ENCODE peak calls at places on chromosomes 6 and 20, in nine cellular contexts. F is astrocyte of the spinal cord, Z is HFF-Myc, G is ascending aorta, Y is uterus, B is WTC11, T is kidney, I is mucosa of descending colon, P is brain microvascular endothelial cell. K is an unnamed sample.
A peak's percentile ranks its signal among the peaks of the same experiment; 100 is the strongest.

GRCh38 chr6:149233056-149233715 is 84.3 kb upstream of the TAB2 start:
- DNase-seq in I (no peak), F (peak; percentile 97), P (peak; percentile 86), G (no peak), Z (peak; percentile 87), T (no peak), Y (no peak), B (no peak), K (no peak)

GRCh38 chr20:53157443-53158408 is 185.6 kb downstream of the TSHZ2 start:
- DNase-seq in T (no peak), Y (no peak), F (peak; percentile 31), G (no peak), Z (no peak), I (peak; percentile 65), P (peak; percentile 45), B (peak; percentile 83), K (no peak)

GRCh38 chr6:105879902-105880547 is 206.1 kb upstream of the PRDM1 start:
- DNase-seq in F (no peak), P (no peak), G (no peak), Y (peak; percentile 30), Z (no peak), T (no peak), I (no peak), B (no peak), K (peak; percentile 90)

GRCh38 chr20:63639093-63639860 is 12.4 kb upstream of the GMEB2 start:
- DNase-seq in Y (no peak), T (peak; percentile 90), B (no peak), Z (no peak), G (no peak), P (no peak), F (no peak), I (peak; percentile 63), K (no peak)

GRCh38 chr20:7693761-7694160 is 246.5 kb downstream of the HAO1 start:
- DNase-seq in Z (no peak), Y (no peak), T (no peak), F (peak; percentile 80), P (no peak), B (no peak), I (no peak), G (no peak), K (no peak)

GRCh38 chr6:144341831-144342527 is 56.8 kb downstream of the UTRN start:
- DNase-seq in Z (no peak), F (no peak), B (no peak), P (no peak), I (no peak), G (no peak), T (no peak), Y (no peak), K (no peak)

GRCh38 chr6:155837474-155837873 is 381.8 kb upstream of the NOX3 start:
- DNase-seq in G (no peak), T (no peak), Z (no peak), B (no peak), P (no peak), I (no peak), Y (no peak), F (no peak), K (no peak)

GRCh38 chr6:153698001-153698400 is 341.0 kb upstream of the OPRM1 start:
- DNase-seq in G (no peak), P (no peak), I (no peak), B (no peak), F (no peak), Z (no peak), T (no peak), Y (no peak), K (no peak)

GRCh38 chr6:142885182-142885867 is 59.7 kb downstream of the HIVEP2 start:
- DNase-seq in F (peak; percentile 98), I (no peak), Z (peak; percentile 78), T (no peak), Y (peak; percentile 48), P (peak; percentile 99), G (peak; percentile 80), B (peak; percentile 30), K (peak; percentile 52)

GRCh38 chr6:56497270-56497669 is 145.4 kb downstream of the DST start:
- DNase-seq in P (no peak), F (no peak), B (no peak), I (no peak), Z (no peak), G (no peak), Y (peak; percentile 70), T (no peak), K (no peak)

GRCh38 chr6:2403546-2403945 is 158.1 kb upstream of the GMDS start:
- DNase-seq in I (peak; percentile 74), T (no peak), B (no peak), Z (no peak), P (no peak), Y (no peak), G (no peak), F (no peak), K (no peak)

GRCh38 chr20:44014807-44015732 is 100.4 kb downstream of the TOX2 start:
- DNase-seq in B (no peak), Y (peak; percentile 25), I (no peak), P (no peak), G (no peak), F (no peak), T (no peak), Z (no peak), K (no peak)

GRCh38 chr6:26194329-26194701 is 107.1 kb downstream of the HFE start:
- DNase-seq in F (no peak), T (no peak), I (no peak), P (no peak), Z (no peak), B (no peak), G (no peak), Y (no peak), K (no peak)

GRCh38 chr20:44215125-44215524 is 4.6 kb upstream of the OSER1 start:
- DNase-seq in Y (peak; percentile 72), F (peak; percentile 66), Z (no peak), I (peak; percentile 84), B (peak; percentile 76), G (peak; percentile 75), T (peak; percentile 86), P (peak; percentile 53), K (peak; percentile 52)

GRCh38 chr6:44034391-44034861 is 92.8 kb downstream of the MRPL14 start:
- DNase-seq in G (no peak), Y (peak; percentile 20), I (no peak), T (peak; percentile 71), B (no peak), Z (no peak), F (no peak), P (no peak), K (no peak)

GRCh38 chr20:39109933-39110818 is 148.0 kb downstream of the DHX35 start:
- DNase-seq in B (peak; percentile 51), Y (no peak), T (no peak), G (no peak), Z (no peak), P (no peak), F (no peak), I (no peak), K (no peak)

GRCh38 chr6:41263267-41263666 is 23.2 kb downstream of the TREM1 start:
- DNase-seq in G (no peak), Y (no peak), B (no peak), T (no peak), I (no peak), F (no peak), Z (no peak), P (no peak), K (no peak)

GRCh38 chr20:63657260-63657936 is 714 bp upstream of the RTEL1 start:
- DNase-seq in T (peak; percentile 68), G (no peak), B (peak; percentile 31), P (no peak), F (no peak), Y (no peak), Z (no peak), I (peak; percentile 36), K (no peak)

GRCh38 chr20:2873747-2874041 is 413 bp downstream of the PTPRA start:
- DNase-seq in Y (peak; percentile 36), G (no peak), B (peak; percentile 69), Z (no peak), I (peak; percentile 76), F (peak; percentile 23), T (peak; percentile 84), P (no peak), K (no peak)

GRCh38 chr20:45552456-45552855 is 5.3 kb upstream of the EPPIN start:
- DNase-seq in I (no peak), Y (no peak), B (no peak), F (no peak), G (no peak), P (no peak), Z (no peak), T (no peak), K (no peak)
- TF ChIP-seq CTCF in I (no peak), Y (no peak), B (no peak), F (no peak), G (no peak), P (no peak), Z (no peak), T (no peak), K (no peak)

GRCh38 chr6:7243188-7243942 is 69.6 kb downstream of the SSR1 start:
- DNase-seq in I (no peak), T (no peak), P (peak; percentile 59), F (peak; percentile 71), Z (peak; percentile 43), Y (peak; percentile 56), B (peak; percentile 57), G (no peak), K (peak; percentile 39)
- TF ChIP-seq CTCF in I (peak; percentile 77), T (peak; percentile 74), P (peak; percentile 87), F (peak; percentile 87), Z (peak; percentile 87), Y (peak; percentile 85), B (peak; percentile 78), G (peak; percentile 57), K (peak; percentile 91)

DNA sequence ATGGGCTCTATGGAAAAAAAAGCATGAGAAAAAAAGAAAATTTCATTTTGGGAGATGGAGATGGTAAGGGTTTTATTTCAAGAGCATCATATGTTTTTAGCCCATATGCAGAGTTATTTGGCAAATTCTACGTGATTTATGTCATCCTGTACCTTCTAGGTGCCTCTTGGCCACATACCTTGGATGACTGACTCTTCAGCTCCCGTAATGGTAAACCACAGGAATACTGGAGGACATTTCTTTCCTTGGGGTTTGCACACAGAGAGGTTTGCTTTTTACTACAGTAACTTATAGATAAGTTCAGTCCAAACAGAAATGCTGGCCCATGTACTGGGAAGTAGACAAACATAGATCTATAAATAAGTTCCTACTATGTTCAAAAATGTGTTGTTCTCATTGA is 132.2 kb downstream of the SH3BGRL2 start:
- DNase-seq in Y (no peak), G (no peak), F (no peak), P (no peak), B (no peak), Z (no peak), T (no peak), I (no peak), K (no peak)
- TF ChIP-seq CTCF in Y (no peak), G (no peak), F (no peak), P (no peak), B (no peak), Z (no peak), T (no peak), I (no peak), K (no peak)

DNA sequence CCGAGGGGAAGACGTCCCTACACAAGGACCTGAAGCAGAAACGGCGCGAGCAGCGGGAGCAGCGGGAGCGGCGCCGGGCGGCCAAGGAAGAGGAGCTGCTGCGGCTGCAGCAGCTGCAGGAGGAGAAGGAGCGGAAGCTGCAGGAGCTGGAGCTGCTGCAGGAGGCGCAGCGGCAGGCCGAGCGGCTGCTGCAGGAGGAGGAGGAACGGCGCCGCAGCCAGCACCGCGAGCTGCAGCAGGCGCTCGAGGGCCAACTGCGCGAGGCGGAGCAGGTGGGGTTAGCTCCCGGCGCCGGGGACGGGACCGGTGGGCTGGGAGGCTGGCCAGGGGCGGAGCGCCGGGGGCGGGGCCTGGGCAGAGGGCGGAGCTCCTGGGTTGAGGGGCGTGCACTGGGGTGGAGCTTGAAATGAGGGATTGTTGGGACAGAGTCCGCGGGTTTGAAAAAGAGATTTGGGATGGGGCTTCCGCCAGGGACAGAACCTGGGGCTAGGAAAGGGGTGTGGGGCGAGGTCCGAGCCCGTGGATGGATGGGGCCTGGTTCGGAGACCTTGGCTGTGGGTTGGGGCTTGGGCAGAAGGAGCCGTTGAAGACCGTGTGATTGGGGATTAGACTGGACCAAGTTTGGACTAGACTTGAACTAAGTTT is 20.7 kb downstream of the DEF6 start:
- DNase-seq in Z (no peak), I (peak; percentile 95), B (peak; percentile 96), Y (peak; percentile 82), G (peak; percentile 87), P (peak; percentile 57), T (peak; percentile 93), F (peak; percentile 82), K (no peak)
- TF ChIP-seq CTCF in Z (no peak), I (no peak), B (no peak), Y (no peak), G (no peak), P (no peak), T (no peak), F (peak; percentile 12), K (no peak)